ENCODE peak calls at places on chromosome 14, in four cellular contexts. One of them, this sample, is unnamed.
A peak's percentile ranks its signal among the peaks of the same experiment; 100 is the strongest.

GRCh38 chr14:75361751-75362433 is 65.9 kb upstream of the JDP2 start:
- DNase-seq in adrenal gland: no peak
- DNase-seq in hepatocyte: no peak
- DNase-seq in heart left ventricle: no peak
- DNase-seq in this sample: no peak

GRCh38 chr14:83419420-83419819 is 1885.8 kb upstream of the SEL1L start:
- DNase-seq in adrenal gland: no peak
- DNase-seq in hepatocyte: no peak
- DNase-seq in heart left ventricle: no peak
- DNase-seq in this sample: no peak

GRCh38 chr14:51865953-51866747 is 5.7 kb downstream of the GNG2 start:
- DNase-seq in adrenal gland: no peak
- DNase-seq in hepatocyte: no peak
- DNase-seq in heart left ventricle: no peak
- DNase-seq in this sample: no peak

GRCh38 chr14:93133476-93133875 is 17.8 kb upstream of the ITPK1 start:
- DNase-seq in adrenal gland: peak; percentile 45
- DNase-seq in hepatocyte: peak; percentile 62
- DNase-seq in heart left ventricle: no peak
- DNase-seq in this sample: no peak

GRCh38 chr14:50957296-50957695 is 13.0 kb upstream of the PYGL start:
- DNase-seq in adrenal gland: no peak
- DNase-seq in hepatocyte: peak; percentile 38
- DNase-seq in heart left ventricle: no peak
- DNase-seq in this sample: no peak

GRCh38 chr14:89617471-89618291 is 200.6 kb upstream of the FOXN3 start:
- DNase-seq in adrenal gland: peak; percentile 53
- DNase-seq in hepatocyte: peak; percentile 35
- DNase-seq in heart left ventricle: no peak
- DNase-seq in this sample: peak; percentile 12

GRCh38 chr14:102777711-102778615 is 714 bp downstream of the TRAF3 start:
- DNase-seq in adrenal gland: no peak
- DNase-seq in hepatocyte: peak; percentile 37
- DNase-seq in heart left ventricle: no peak
- DNase-seq in this sample: no peak

GRCh38 chr14:54123836-54124235 is 167.2 kb upstream of the BMP4 start:
- DNase-seq in adrenal gland: no peak
- DNase-seq in hepatocyte: no peak
- DNase-seq in heart left ventricle: no peak
- DNase-seq in this sample: no peak

GRCh38 chr14:74134484-74134883 is 49.7 kb downstream of the LIN52 start:
- DNase-seq in adrenal gland: no peak
- DNase-seq in hepatocyte: peak; percentile 9
- DNase-seq in heart left ventricle: no peak
- DNase-seq in this sample: no peak

GRCh38 chr14:49212721-49213120 is 373.5 kb downstream of the RPS29 start:
- DNase-seq in adrenal gland: no peak
- DNase-seq in hepatocyte: no peak
- DNase-seq in heart left ventricle: no peak
- DNase-seq in this sample: no peak

GRCh38 chr14:61930101-61930857 is 168.1 kb downstream of the SNAPC1 start:
- DNase-seq in adrenal gland: no peak
- DNase-seq in hepatocyte: no peak
- DNase-seq in heart left ventricle: no peak
- DNase-seq in this sample: no peak

GRCh38 chr14:61934385-61934784 is 172.2 kb downstream of the SNAPC1 start:
- DNase-seq in adrenal gland: no peak
- DNase-seq in hepatocyte: no peak
- DNase-seq in heart left ventricle: no peak
- DNase-seq in this sample: no peak

GRCh38 chr14:61928300-61928699 is 166.1 kb downstream of the SNAPC1 start:
- DNase-seq in adrenal gland: no peak
- DNase-seq in hepatocyte: no peak
- DNase-seq in heart left ventricle: no peak
- DNase-seq in this sample: no peak

GRCh38 chr14:61929651-61930050 is 167.4 kb downstream of the SNAPC1 start:
- DNase-seq in adrenal gland: no peak
- DNase-seq in hepatocyte: no peak
- DNase-seq in heart left ventricle: no peak
- DNase-seq in this sample: no peak

DNA sequence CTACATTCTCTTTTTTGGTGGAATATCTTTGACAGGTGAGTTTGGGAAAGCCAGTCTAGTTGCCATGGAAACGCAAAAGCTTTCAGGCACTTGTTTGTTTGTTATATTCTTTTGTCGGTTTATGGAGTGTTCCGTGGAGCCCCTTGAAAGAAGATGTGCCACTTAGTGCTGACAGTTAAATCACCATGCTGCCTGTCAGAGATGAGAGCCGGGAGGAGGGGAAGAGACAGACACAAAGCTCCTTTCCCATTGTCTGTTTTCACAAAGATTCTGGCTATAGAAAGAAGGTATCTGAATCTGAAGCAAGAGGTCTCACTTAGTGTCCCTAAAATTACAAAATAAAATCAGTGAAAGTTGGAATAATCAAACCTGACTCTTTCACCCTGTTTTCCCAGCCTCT is 170.8 kb downstream of the SNAPC1 start:
- DNase-seq in adrenal gland: no peak
- DNase-seq in hepatocyte: no peak
- DNase-seq in heart left ventricle: no peak
- DNase-seq in this sample: no peak
- H3K27me3 ChIP-seq in adrenal gland: no peaks in the 10 kb centered on the region
- H3K27me3 ChIP-seq in hepatocyte: no peaks in the 10 kb centered on the region
- H3K27me3 ChIP-seq in heart left ventricle: no peaks in the 10 kb centered on the region
- H3K27me3 ChIP-seq in this sample: peaks cover 15% of the 10 kb centered on the region

GRCh38 chr14:104559769-104560585 is 19.6 kb upstream of the C14orf180 start:
- DNase-seq in adrenal gland: no peak
- DNase-seq in hepatocyte: no peak
- DNase-seq in heart left ventricle: peak; percentile 58
- DNase-seq in this sample: no peak

GRCh38 chr14:104560586-104560945 is 19.0 kb upstream of the C14orf180 start:
- DNase-seq in adrenal gland: no peak
- DNase-seq in hepatocyte: no peak
- DNase-seq in heart left ventricle: peak; percentile 26
- DNase-seq in this sample: no peak

GRCh38 chr14:104561661-104562495 is 17.7 kb upstream of the C14orf180 start:
- DNase-seq in adrenal gland: no peak
- DNase-seq in hepatocyte: no peak
- DNase-seq in heart left ventricle: peak; percentile 48
- DNase-seq in this sample: no peak

GRCh38 chr14:104562606-104563005 is 17.0 kb upstream of the C14orf180 start:
- DNase-seq in adrenal gland: no peak
- DNase-seq in hepatocyte: no peak
- DNase-seq in heart left ventricle: peak; percentile 48
- DNase-seq in this sample: no peak

GRCh38 chr14:104561124-104561531 is 18.4 kb upstream of the C14orf180 start:
- DNase-seq in adrenal gland: no peak
- DNase-seq in hepatocyte: no peak
- DNase-seq in heart left ventricle: peak; percentile 52
- DNase-seq in this sample: no peak
- H3K27me3 ChIP-seq in adrenal gland: peaks cover 10% of the 10 kb centered on the region
- H3K27me3 ChIP-seq in hepatocyte: peaks cover 7% of the 10 kb centered on the region
- H3K27me3 ChIP-seq in heart left ventricle: no peaks in the 10 kb centered on the region
- H3K27me3 ChIP-seq in this sample: peaks cover 82% of the 10 kb centered on the region

DNA sequence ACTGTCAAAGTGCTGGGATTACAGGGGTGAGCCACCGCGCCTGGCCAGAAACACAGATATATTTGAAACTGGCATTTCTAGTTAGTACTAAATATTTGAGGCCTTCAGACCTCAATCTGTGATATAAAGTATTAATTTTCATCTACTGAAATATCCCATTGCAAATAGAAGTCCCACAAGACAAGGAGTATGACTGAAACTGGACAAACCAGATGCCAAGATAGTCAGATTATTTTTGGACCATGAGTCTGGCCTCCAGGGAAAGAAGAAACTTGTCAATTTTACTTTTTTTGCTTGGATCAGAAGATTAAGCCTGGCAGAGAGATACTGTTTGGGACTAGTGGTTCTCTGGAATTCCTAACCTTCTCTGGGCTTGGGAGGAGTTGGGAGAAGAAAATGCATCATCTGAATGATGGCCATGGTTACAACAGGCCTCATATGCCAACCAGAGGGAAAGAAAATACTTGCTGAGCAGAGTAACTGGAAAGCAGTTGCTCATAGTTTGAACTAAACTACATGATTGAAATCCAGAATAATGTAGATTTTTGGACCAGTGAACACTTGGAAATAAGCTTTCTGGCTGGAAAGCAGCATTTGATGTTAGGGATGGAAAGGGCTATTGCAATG is 2.9 kb upstream of the SMOC1 start:
- DNase-seq in adrenal gland: no peak
- DNase-seq in hepatocyte: no peak
- DNase-seq in heart left ventricle: no peak
- DNase-seq in this sample: no peak
- H3K27me3 ChIP-seq in adrenal gland: peaks cover 13% of the 10 kb centered on the region
- H3K27me3 ChIP-seq in hepatocyte: peaks cover 22% of the 10 kb centered on the region
- H3K27me3 ChIP-seq in heart left ventricle: peaks cover 5% of the 10 kb centered on the region
- H3K27me3 ChIP-seq in this sample: no peaks in the 10 kb centered on the region

DNA sequence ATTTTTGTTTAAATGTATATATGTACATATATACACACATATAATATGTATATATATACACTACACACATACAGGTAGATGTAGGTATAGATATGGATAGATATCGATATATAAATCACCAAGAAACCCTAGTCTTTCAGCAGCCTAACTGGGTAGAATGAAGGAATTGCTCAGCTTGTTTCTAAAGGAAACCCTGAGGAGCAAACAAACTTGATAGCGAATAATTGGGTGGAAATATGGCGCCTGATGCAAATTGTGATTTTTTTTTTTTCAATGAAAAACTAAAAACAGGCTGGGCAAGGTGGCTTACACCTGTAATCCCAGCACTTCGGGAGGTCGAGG is 254 bp upstream of the CCDC177 start:
- DNase-seq in adrenal gland: no peak
- DNase-seq in hepatocyte: no peak
- DNase-seq in heart left ventricle: no peak
- DNase-seq in this sample: no peak
- H3K27me3 ChIP-seq in adrenal gland: peaks cover 58% of the 10 kb centered on the region
- H3K27me3 ChIP-seq in hepatocyte: peaks cover 43% of the 10 kb centered on the region
- H3K27me3 ChIP-seq in heart left ventricle: peaks cover 40% of the 10 kb centered on the region
- H3K27me3 ChIP-seq in this sample: peaks cover 63% of the 10 kb centered on the region